ENCODE peak calls at places on chromosomes 16 and 17, in five cellular contexts. Z, D, H, Q and C are unnamed samples.

GRCh38 chr16:80694950-80695471 is 109.4 kb downstream of the CDYL2 start:
- DNase-seq in Z (no peak), D (no peak), H (no peak), Q (no peak), C (no peak)

GRCh38 chr17:21370430-21370829 is 5.7 kb upstream of the KCNJ12 start:
- DNase-seq in Z (no peak), D (no peak), H (no peak), Q (no peak), C (no peak)

GRCh38 chr16:66175580-66175979 is 190.9 kb upstream of the CDH5 start:
- DNase-seq in Z (no peak), D (no peak), H (no peak), Q (no peak), C (no peak)

GRCh38 chr17:21199311-21199710 is 14.7 kb downstream of the TMEM11 start:
- DNase-seq in Z (no peak), D (no peak), H (no peak), Q (peak), C (no peak)

GRCh38 chr16:50797456-50797855 is 55.6 kb downstream of the CYLD start:
- DNase-seq in Z (no peak), D (no peak), H (no peak), Q (no peak), C (no peak)

GRCh38 chr17:77874303-77875050 is 84.0 kb upstream of the TNRC6C start:
- DNase-seq in Z (no peak), D (no peak), H (no peak), Q (no peak), C (no peak)

GRCh38 chr16:4123617-4124300 is 7.5 kb upstream of the ADCY9 start:
- DNase-seq in Z (no peak), D (no peak), H (no peak), Q (no peak), C (no peak)

GRCh38 chr16:22847100-22847499 is 33.1 kb downstream of the HS3ST2 start:
- DNase-seq in Z (no peak), D (no peak), H (no peak), Q (no peak), C (no peak)

GRCh38 chr16:71358464-71359031 is at the start of gene CALB2:
- DNase-seq in Z (no peak), D (peak), H (no peak), Q (peak), C (no peak)

GRCh38 chr17:32672701-32673100 is 185.9 kb downstream of the CDK5R1 start:
- DNase-seq in Z (no peak), D (no peak), H (no peak), Q (no peak), C (no peak)

GRCh38 chr16:85622683-85623082 is 9.6 kb downstream of the GSE1 start:
- DNase-seq in Z (no peak), D (no peak), H (no peak), Q (no peak), C (no peak)

GRCh38 chr16:85620403-85620802 is 7.3 kb downstream of the GSE1 start:
- DNase-seq in Z (no peak), D (no peak), H (no peak), Q (no peak), C (no peak)

GRCh38 chr16:85623997-85624601 is 11.0 kb downstream of the GSE1 start:
- DNase-seq in Z (no peak), D (no peak), H (no peak), Q (no peak), C (no peak)

GRCh38 chr16:85623250-85623649 is 10.1 kb downstream of the GSE1 start:
- DNase-seq in Z (no peak), D (no peak), H (no peak), Q (no peak), C (no peak)

GRCh38 chr16:85621698-85622433 is 8.7 kb downstream of the GSE1 start:
- DNase-seq in Z (no peak), D (peak), H (no peak), Q (no peak), C (no peak)
- TF ChIP-seq REST in Z (no peak), D (peak), H (no peak), Q (no peak), C (no peak)

GRCh38 chr17:50146927-50147640 is 3.4 kb downstream of the PPP1R9B start:
- DNase-seq in Z (no peak), D (no peak), H (no peak), Q (no peak), C (no peak)
- TF ChIP-seq REST in Z (no peak), D (no peak), H (no peak), Q (no peak), C (no peak)

GRCh38 chr17:81365148-81365600 is 30.1 kb upstream of the BAHCC1 start:
- DNase-seq in Z (peak), D (no peak), H (no peak), Q (peak), C (no peak)
- TF ChIP-seq REST in Z (no peak), D (no peak), H (no peak), Q (no peak), C (no peak)

DNA sequence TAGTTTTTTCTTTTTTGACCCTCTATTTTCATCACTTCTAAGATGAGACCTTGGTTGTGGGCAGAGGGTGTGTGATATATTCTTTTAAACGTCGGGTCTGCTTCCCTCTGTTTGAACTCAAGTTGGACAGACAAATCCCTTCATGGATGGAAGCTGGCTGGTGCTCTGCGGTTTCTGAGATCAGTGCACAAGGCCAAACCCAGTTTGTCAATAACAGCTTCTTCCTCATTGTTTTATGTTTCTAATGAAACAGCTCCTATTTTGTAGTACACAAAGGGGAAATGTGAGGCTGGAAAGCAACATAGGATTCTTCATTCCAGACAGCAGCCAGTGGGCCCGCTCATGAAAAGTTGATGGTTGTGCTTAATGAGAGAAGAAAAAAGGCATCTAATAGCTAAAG is 159.6 kb downstream of the PRKCA start:
- DNase-seq in Z (no peak), D (peak), H (no peak), Q (no peak), C (no peak)
- TF ChIP-seq REST in Z (no peak), D (no peak), H (no peak), Q (no peak), C (no peak)

GRCh38 chr16:2858245-2859025 is 465 bp upstream of the PRSS22 start:
- DNase-seq in Z (peak), D (no peak), H (no peak), Q (peak), C (no peak)

GRCh38 chr16:2856686-2857450 is 1.1 kb downstream of the PRSS22 start:
- DNase-seq in Z (no peak), D (no peak), H (no peak), Q (no peak), C (no peak)

GRCh38 chr16:2856061-2856670 is 1.8 kb downstream of the PRSS22 start:
- DNase-seq in Z (no peak), D (no peak), H (no peak), Q (peak), C (no peak)

GRCh38 chr16:2855536-2855935 is 2.4 kb downstream of the PRSS22 start:
- DNase-seq in Z (no peak), D (no peak), H (no peak), Q (no peak), C (no peak)

DNA sequence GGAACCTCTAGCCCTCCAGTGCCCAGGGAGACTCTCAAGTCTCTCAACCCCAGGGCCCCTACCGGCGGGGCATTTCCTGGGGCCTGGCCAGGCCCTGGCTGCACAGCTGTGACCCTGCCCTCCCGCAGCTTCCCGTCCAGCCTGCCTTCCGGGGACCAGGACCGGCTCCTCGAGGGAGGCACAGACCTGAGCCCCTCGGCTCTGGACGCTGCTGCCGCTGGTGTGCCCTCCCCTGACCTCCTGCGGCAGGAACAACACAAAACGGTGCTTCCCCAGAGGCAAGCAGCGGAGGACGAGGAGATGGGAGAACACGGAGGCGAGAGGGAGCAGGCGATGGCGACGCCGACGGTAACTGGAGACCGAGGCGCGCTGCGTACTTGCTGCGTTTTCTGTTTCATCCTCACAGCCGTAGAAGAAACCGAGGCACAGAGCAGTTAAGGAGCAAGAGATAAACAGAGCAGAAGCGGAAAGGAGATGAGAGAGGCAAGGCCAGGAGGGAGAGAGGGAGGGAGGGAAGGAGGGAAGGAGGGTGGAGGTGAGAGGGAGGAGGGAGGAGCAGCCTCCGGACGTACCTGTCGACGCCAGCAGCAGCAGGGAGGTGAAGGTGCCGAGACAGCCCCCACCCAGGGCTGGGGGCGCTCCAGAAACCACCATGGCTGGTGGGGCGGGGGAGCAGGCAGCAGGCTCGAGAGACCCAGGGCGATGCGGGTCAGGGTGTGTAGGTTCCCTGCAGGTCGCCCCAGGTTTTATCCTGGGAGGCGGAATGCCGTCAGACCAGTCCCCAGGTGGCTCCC is at the start of gene PRSS22:
- DNase-seq in Z (no peak), D (no peak), H (no peak), Q (peak), C (no peak)
- TF ChIP-seq REST in Z (no peak), D (no peak), H (no peak), Q (no peak), C (no peak)

GRCh38 chr16:78705694-78706093 is 606.2 kb downstream of the WWOX start:
- DNase-seq in Z (no peak), D (peak), H (peak), Q (peak), C (peak)
- TF ChIP-seq REST in Z (no peak), D (no peak), H (no peak), Q (no peak), C (no peak)

DNA sequence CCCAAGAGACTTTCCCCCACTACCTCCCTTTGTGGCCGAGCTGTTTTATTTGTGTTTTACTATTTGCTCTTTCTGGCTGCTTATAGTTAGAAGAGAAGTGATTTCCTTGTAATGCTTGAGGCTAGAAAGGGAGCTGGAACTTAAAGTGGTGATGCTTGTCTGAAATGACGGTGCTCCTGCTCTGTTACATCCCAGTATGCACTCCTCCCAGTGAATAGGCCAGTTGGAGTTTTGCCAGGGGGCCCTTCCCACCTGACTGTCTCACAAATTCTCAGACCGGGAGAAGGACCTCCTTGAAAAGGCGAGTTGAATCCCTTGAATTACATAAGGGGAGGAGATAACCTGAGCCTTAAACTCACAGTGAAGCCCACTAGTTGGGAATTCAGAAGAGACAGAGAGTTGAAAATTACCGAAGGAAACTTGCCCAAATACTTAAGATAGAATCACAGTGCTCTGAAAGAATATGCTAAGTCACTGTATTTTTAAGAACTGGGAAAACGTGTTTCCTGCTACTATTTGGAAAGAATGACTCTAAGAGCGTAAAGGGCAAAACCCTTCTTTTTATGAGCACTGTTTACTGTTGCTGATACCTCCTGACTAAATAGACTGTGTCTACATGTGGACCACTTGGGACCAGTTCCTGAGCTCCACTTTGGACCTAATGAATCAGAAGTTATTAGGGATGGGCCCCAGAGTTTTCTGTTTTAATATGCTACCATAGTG is 84.7 kb upstream of the CLEC3A start:
- DNase-seq in Z (no peak), D (no peak), H (no peak), Q (no peak), C (no peak)
- TF ChIP-seq REST in Z (no peak), D (no peak), H (no peak), Q (no peak), C (no peak)

DNA sequence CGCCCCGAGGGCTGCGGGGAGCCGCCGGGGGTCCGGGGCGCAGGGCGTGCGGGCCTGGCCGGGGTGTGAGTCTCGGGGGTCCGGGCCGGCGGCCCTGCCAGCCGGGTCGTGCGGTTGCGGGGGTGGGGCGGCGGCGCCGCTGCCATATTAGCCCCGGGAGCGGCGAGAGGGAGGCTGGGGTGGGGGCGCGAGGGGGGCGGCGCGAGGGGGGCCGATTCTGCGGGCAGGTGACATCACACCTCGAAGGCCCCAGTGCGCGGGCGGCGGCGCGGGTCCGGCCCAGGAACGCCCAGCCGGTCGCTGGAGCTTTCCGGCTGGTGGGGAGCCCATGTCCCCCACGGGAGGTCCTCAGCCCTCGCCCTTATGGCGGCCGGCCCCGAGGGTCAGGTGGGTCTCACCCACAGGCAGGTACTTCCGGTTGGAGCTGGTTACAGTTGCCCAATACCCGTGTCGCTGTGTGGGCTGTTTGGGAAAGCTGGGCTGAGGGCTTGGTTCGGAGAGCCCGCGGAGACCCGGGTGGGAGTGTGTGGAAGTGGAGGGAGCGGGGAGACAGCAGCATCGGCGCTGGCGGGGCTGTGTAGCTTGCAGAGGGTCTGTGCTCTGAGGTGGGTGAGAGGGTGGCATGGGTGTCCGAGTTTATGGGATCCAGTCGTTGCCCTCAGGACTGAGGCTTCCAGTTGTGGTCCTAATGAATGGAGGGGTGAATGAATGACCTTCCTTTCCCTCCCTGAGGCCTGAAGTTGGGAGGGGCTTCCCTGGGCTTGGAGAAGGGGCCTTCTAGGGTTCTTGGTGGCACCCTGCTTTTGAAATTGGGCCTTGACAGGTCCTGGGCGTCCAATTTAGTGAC is 804 bp downstream of the ATP6V0C start:
- DNase-seq in Z (no peak), D (no peak), H (no peak), Q (peak), C (no peak)
- TF ChIP-seq REST in Z (no peak), D (no peak), H (no peak), Q (no peak), C (no peak)